ENCODE peak calls at places on chromosomes 5 and 9, in eight cellular contexts. One of them, this sample, is unnamed.

GRCh38 chr5:149486726-149487635 is 64.3 kb downstream of the CSNK1A1 start:
- DNase-seq in left ventricle myocardium inferior: no peak
- DNase-seq in body of pancreas: no peak
- DNase-seq in brain microvascular endothelial cell: peak; percentile 77
- DNase-seq in GM12878: no peak
- DNase-seq in HCT116: no peak
- DNase-seq in fibroblast of pulmonary artery: peak; percentile 72
- DNase-seq in gastrocnemius medialis: no peak
- DNase-seq in this sample: no peak

GRCh38 chr5:9421823-9422354 is 124.0 kb downstream of the SEMA5A start:
- DNase-seq in left ventricle myocardium inferior: no peak
- DNase-seq in body of pancreas: no peak
- DNase-seq in brain microvascular endothelial cell: no peak
- DNase-seq in GM12878: no peak
- DNase-seq in HCT116: no peak
- DNase-seq in fibroblast of pulmonary artery: no peak
- DNase-seq in gastrocnemius medialis: no peak
- DNase-seq in this sample: no peak

GRCh38 chr9:33111621-33112020 is 35.1 kb upstream of the SMU1 start:
- DNase-seq in left ventricle myocardium inferior: no peak
- DNase-seq in body of pancreas: no peak
- DNase-seq in brain microvascular endothelial cell: no peak
- DNase-seq in GM12878: no peak
- DNase-seq in HCT116: no peak
- DNase-seq in fibroblast of pulmonary artery: no peak
- DNase-seq in gastrocnemius medialis: no peak
- DNase-seq in this sample: no peak

GRCh38 chr5:151477106-151477505 is 29.7 kb downstream of the SLC36A1 start:
- DNase-seq in left ventricle myocardium inferior: no peak
- DNase-seq in body of pancreas: no peak
- DNase-seq in brain microvascular endothelial cell: peak; percentile 36
- DNase-seq in GM12878: no peak
- DNase-seq in HCT116: no peak
- DNase-seq in fibroblast of pulmonary artery: peak; percentile 29
- DNase-seq in gastrocnemius medialis: peak; percentile 18
- DNase-seq in this sample: no peak

GRCh38 chr5:68418230-68418629 is 202.7 kb downstream of the PIK3R1 start:
- DNase-seq in left ventricle myocardium inferior: no peak
- DNase-seq in body of pancreas: no peak
- DNase-seq in brain microvascular endothelial cell: no peak
- DNase-seq in GM12878: no peak
- DNase-seq in HCT116: no peak
- DNase-seq in fibroblast of pulmonary artery: peak; percentile 44
- DNase-seq in gastrocnemius medialis: no peak
- DNase-seq in this sample: no peak

GRCh38 chr5:10735569-10736255 is 25.3 kb downstream of the DAP start:
- DNase-seq in left ventricle myocardium inferior: no peak
- DNase-seq in body of pancreas: peak; percentile 53
- DNase-seq in brain microvascular endothelial cell: no peak
- DNase-seq in GM12878: no peak
- DNase-seq in HCT116: no peak
- DNase-seq in fibroblast of pulmonary artery: no peak
- DNase-seq in gastrocnemius medialis: no peak
- DNase-seq in this sample: no peak

GRCh38 chr5:60744682-60745081 is 44.7 kb upstream of the DEPDC1B start:
- DNase-seq in left ventricle myocardium inferior: no peak
- DNase-seq in body of pancreas: no peak
- DNase-seq in brain microvascular endothelial cell: no peak
- DNase-seq in GM12878: no peak
- DNase-seq in HCT116: no peak
- DNase-seq in fibroblast of pulmonary artery: no peak
- DNase-seq in gastrocnemius medialis: no peak
- DNase-seq in this sample: no peak

GRCh38 chr9:15499108-15499507 is 11.7 kb downstream of the PSIP1 start:
- DNase-seq in left ventricle myocardium inferior: no peak
- DNase-seq in body of pancreas: no peak
- DNase-seq in brain microvascular endothelial cell: no peak
- DNase-seq in GM12878: no peak
- DNase-seq in HCT116: no peak
- DNase-seq in fibroblast of pulmonary artery: no peak
- DNase-seq in gastrocnemius medialis: no peak
- DNase-seq in this sample: no peak

GRCh38 chr9:35464056-35465025 is 25.6 kb upstream of the RUSC2 start:
- DNase-seq in left ventricle myocardium inferior: no peak
- DNase-seq in body of pancreas: no peak
- DNase-seq in brain microvascular endothelial cell: no peak
- DNase-seq in GM12878: no peak
- DNase-seq in HCT116: no peak
- DNase-seq in fibroblast of pulmonary artery: peak; percentile 58
- DNase-seq in gastrocnemius medialis: no peak
- DNase-seq in this sample: no peak

GRCh38 chr9:121627432-121627831 is 24.0 kb upstream of the DAB2IP start:
- DNase-seq in left ventricle myocardium inferior: no peak
- DNase-seq in body of pancreas: no peak
- DNase-seq in brain microvascular endothelial cell: no peak
- DNase-seq in GM12878: no peak
- DNase-seq in HCT116: no peak
- DNase-seq in fibroblast of pulmonary artery: no peak
- DNase-seq in gastrocnemius medialis: no peak
- DNase-seq in this sample: no peak

GRCh38 chr9:121625590-121625989 is 25.8 kb upstream of the DAB2IP start:
- DNase-seq in left ventricle myocardium inferior: no peak
- DNase-seq in body of pancreas: no peak
- DNase-seq in brain microvascular endothelial cell: no peak
- DNase-seq in GM12878: no peak
- DNase-seq in HCT116: no peak
- DNase-seq in fibroblast of pulmonary artery: no peak
- DNase-seq in gastrocnemius medialis: no peak
- DNase-seq in this sample: no peak

GRCh38 chr9:121622842-121623203 is 28.6 kb upstream of the DAB2IP start:
- DNase-seq in left ventricle myocardium inferior: no peak
- DNase-seq in body of pancreas: no peak
- DNase-seq in brain microvascular endothelial cell: no peak
- DNase-seq in GM12878: no peak
- DNase-seq in HCT116: no peak
- DNase-seq in fibroblast of pulmonary artery: no peak
- DNase-seq in gastrocnemius medialis: no peak
- DNase-seq in this sample: no peak

GRCh38 chr9:121628401-121628800 is 23.0 kb upstream of the DAB2IP start:
- DNase-seq in left ventricle myocardium inferior: no peak
- DNase-seq in body of pancreas: no peak
- DNase-seq in brain microvascular endothelial cell: no peak
- DNase-seq in GM12878: no peak
- DNase-seq in HCT116: no peak
- DNase-seq in fibroblast of pulmonary artery: no peak
- DNase-seq in gastrocnemius medialis: no peak
- DNase-seq in this sample: no peak

GRCh38 chr9:121626012-121626411 is 25.4 kb upstream of the DAB2IP start:
- DNase-seq in left ventricle myocardium inferior: no peak
- DNase-seq in body of pancreas: no peak
- DNase-seq in brain microvascular endothelial cell: no peak
- DNase-seq in GM12878: no peak
- DNase-seq in HCT116: no peak
- DNase-seq in fibroblast of pulmonary artery: no peak
- DNase-seq in gastrocnemius medialis: no peak
- DNase-seq in this sample: no peak
- TF ChIP-seq CTCF in left ventricle myocardium inferior: no peak
- TF ChIP-seq CTCF in body of pancreas: no peak
- TF ChIP-seq CTCF in brain microvascular endothelial cell: no peak
- TF ChIP-seq CTCF in GM12878: no peak
- TF ChIP-seq CTCF in HCT116: no peak
- TF ChIP-seq CTCF in fibroblast of pulmonary artery: no peak
- TF ChIP-seq CTCF in gastrocnemius medialis: no peak
- TF ChIP-seq CTCF in this sample: no peak

GRCh38 chr5:14257995-14258403 is 114.9 kb downstream of the TRIO start:
- DNase-seq in left ventricle myocardium inferior: no peak
- DNase-seq in body of pancreas: no peak
- DNase-seq in brain microvascular endothelial cell: no peak
- DNase-seq in GM12878: peak; percentile 81
- DNase-seq in HCT116: no peak
- DNase-seq in fibroblast of pulmonary artery: no peak
- DNase-seq in gastrocnemius medialis: no peak
- DNase-seq in this sample: no peak

GRCh38 chr5:14260637-14261036 is 117.5 kb downstream of the TRIO start:
- DNase-seq in left ventricle myocardium inferior: no peak
- DNase-seq in body of pancreas: no peak
- DNase-seq in brain microvascular endothelial cell: no peak
- DNase-seq in GM12878: no peak
- DNase-seq in HCT116: no peak
- DNase-seq in fibroblast of pulmonary artery: no peak
- DNase-seq in gastrocnemius medialis: no peak
- DNase-seq in this sample: no peak

GRCh38 chr5:14261237-14261636 is 118.1 kb downstream of the TRIO start:
- DNase-seq in left ventricle myocardium inferior: no peak
- DNase-seq in body of pancreas: no peak
- DNase-seq in brain microvascular endothelial cell: no peak
- DNase-seq in GM12878: no peak
- DNase-seq in HCT116: no peak
- DNase-seq in fibroblast of pulmonary artery: no peak
- DNase-seq in gastrocnemius medialis: no peak
- DNase-seq in this sample: no peak

GRCh38 chr5:14256756-14257393 is 113.7 kb downstream of the TRIO start:
- DNase-seq in left ventricle myocardium inferior: no peak
- DNase-seq in body of pancreas: no peak
- DNase-seq in brain microvascular endothelial cell: no peak
- DNase-seq in GM12878: no peak
- DNase-seq in HCT116: no peak
- DNase-seq in fibroblast of pulmonary artery: no peak
- DNase-seq in gastrocnemius medialis: no peak
- DNase-seq in this sample: no peak

DNA sequence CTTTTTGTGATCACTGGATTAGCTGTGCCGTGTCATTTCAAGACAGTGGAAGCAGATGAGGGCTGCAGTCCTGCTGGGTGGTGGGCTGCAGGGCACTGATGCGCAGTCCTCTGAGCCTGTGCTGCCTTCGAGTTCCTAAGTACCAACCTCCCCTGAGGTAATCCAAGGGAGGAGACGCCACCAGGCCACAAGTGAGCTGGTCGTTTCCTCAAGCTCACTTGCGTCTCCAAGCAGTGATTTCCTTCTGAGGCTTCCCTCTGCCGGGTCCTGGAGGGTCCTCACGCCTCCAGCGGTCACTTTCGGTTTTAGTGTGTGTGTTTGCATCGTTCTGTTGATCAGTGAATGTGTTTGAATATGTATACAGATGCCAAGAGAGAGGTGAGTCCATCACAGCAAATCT is 115.7 kb downstream of the TRIO start:
- DNase-seq in left ventricle myocardium inferior: no peak
- DNase-seq in body of pancreas: no peak
- DNase-seq in brain microvascular endothelial cell: no peak
- DNase-seq in GM12878: no peak
- DNase-seq in HCT116: no peak
- DNase-seq in fibroblast of pulmonary artery: no peak
- DNase-seq in gastrocnemius medialis: no peak
- DNase-seq in this sample: no peak
- TF ChIP-seq CTCF in left ventricle myocardium inferior: no peak
- TF ChIP-seq CTCF in body of pancreas: no peak
- TF ChIP-seq CTCF in brain microvascular endothelial cell: peak; percentile 43
- TF ChIP-seq CTCF in GM12878: peak; percentile 24
- TF ChIP-seq CTCF in HCT116: no peak
- TF ChIP-seq CTCF in fibroblast of pulmonary artery: no peak
- TF ChIP-seq CTCF in gastrocnemius medialis: no peak
- TF ChIP-seq CTCF in this sample: no peak

GRCh38 chr5:73154607-73155006 is 18.4 kb upstream of the TMEM174 start:
- DNase-seq in left ventricle myocardium inferior: no peak
- DNase-seq in body of pancreas: no peak
- DNase-seq in brain microvascular endothelial cell: no peak
- DNase-seq in GM12878: no peak
- DNase-seq in HCT116: no peak
- DNase-seq in fibroblast of pulmonary artery: no peak
- DNase-seq in gastrocnemius medialis: no peak
- DNase-seq in this sample: no peak

GRCh38 chr5:73150872-73151271 is 22.1 kb upstream of the TMEM174 start:
- DNase-seq in left ventricle myocardium inferior: no peak
- DNase-seq in body of pancreas: no peak
- DNase-seq in brain microvascular endothelial cell: no peak
- DNase-seq in GM12878: no peak
- DNase-seq in HCT116: no peak
- DNase-seq in fibroblast of pulmonary artery: no peak
- DNase-seq in gastrocnemius medialis: no peak
- DNase-seq in this sample: no peak

GRCh38 chr5:73151733-73152410 is 21.1 kb upstream of the TMEM174 start:
- DNase-seq in left ventricle myocardium inferior: no peak
- DNase-seq in body of pancreas: no peak
- DNase-seq in brain microvascular endothelial cell: peak; percentile 16
- DNase-seq in GM12878: no peak
- DNase-seq in HCT116: no peak
- DNase-seq in fibroblast of pulmonary artery: no peak
- DNase-seq in gastrocnemius medialis: no peak
- DNase-seq in this sample: no peak

GRCh38 chr5:73153513-73153912 is 19.5 kb upstream of the TMEM174 start:
- DNase-seq in left ventricle myocardium inferior: no peak
- DNase-seq in body of pancreas: no peak
- DNase-seq in brain microvascular endothelial cell: no peak
- DNase-seq in GM12878: no peak
- DNase-seq in HCT116: no peak
- DNase-seq in fibroblast of pulmonary artery: no peak
- DNase-seq in gastrocnemius medialis: no peak
- DNase-seq in this sample: no peak

DNA sequence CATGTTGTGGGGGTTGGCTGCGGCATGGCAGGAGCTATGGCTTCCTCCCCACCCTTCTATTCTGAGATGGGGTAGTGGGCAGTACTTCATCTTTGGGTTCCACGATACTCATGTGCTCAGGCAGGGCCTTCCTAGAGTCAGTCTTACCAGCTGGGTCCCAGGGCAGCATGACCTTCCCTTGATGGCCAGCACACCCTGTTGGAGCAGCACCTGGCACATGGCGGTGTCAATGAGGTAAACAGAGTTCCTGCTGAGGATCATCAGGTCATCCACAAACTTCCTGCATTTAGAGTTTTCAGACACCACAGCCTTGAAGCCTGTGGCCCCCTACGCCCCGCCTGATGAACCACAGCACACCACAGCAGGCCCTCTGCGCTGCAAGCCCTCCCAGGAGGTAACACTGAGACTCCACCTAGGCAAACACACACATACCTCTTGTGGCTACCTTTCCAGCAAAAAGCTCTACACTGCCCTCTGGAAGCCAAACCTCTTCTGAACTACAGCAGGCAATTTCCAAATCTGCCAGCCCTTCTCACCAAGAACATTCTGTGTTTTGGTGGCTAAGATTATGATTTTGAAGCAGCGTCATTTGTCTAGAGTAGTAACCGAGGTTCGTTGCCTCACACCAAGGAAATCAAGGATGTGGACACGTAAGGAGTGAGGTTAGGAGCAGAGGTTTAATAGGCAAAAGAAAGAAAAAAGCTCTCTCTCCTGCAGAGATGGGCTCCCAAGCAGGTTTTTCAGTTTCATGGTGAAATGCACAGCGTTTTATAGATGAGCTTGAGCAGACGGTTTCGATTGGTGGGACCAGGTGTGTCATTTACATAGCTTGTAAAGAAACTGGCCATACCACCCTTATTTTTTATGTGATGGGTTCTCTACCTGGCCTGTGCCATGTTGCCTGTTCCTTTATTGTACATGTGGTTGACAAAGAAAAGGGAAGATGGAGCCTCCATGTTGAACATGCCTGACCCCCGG is 20.3 kb upstream of the TMEM174 start:
- DNase-seq in left ventricle myocardium inferior: no peak
- DNase-seq in body of pancreas: no peak
- DNase-seq in brain microvascular endothelial cell: no peak
- DNase-seq in GM12878: no peak
- DNase-seq in HCT116: peak; percentile 6
- DNase-seq in fibroblast of pulmonary artery: no peak
- DNase-seq in gastrocnemius medialis: no peak
- DNase-seq in this sample: no peak
- TF ChIP-seq CTCF in left ventricle myocardium inferior: no peak
- TF ChIP-seq CTCF in body of pancreas: no peak
- TF ChIP-seq CTCF in brain microvascular endothelial cell: peak; percentile 23
- TF ChIP-seq CTCF in GM12878: no peak
- TF ChIP-seq CTCF in HCT116: peak; percentile 33
- TF ChIP-seq CTCF in fibroblast of pulmonary artery: peak; percentile 12
- TF ChIP-seq CTCF in gastrocnemius medialis: no peak
- TF ChIP-seq CTCF in this sample: no peak

GRCh38 chr5:147189109-147189424 is 45.8 kb upstream of the STK32A start:
- DNase-seq in left ventricle myocardium inferior: no peak
- DNase-seq in body of pancreas: no peak
- DNase-seq in brain microvascular endothelial cell: no peak
- DNase-seq in GM12878: no peak
- DNase-seq in HCT116: no peak
- DNase-seq in fibroblast of pulmonary artery: no peak
- DNase-seq in gastrocnemius medialis: no peak
- DNase-seq in this sample: no peak
- TF ChIP-seq CTCF in left ventricle myocardium inferior: no peak
- TF ChIP-seq CTCF in body of pancreas: no peak
- TF ChIP-seq CTCF in brain microvascular endothelial cell: no peak
- TF ChIP-seq CTCF in GM12878: no peak
- TF ChIP-seq CTCF in HCT116: no peak
- TF ChIP-seq CTCF in fibroblast of pulmonary artery: no peak
- TF ChIP-seq CTCF in gastrocnemius medialis: no peak
- TF ChIP-seq CTCF in this sample: peak; percentile 32

This sample was measured in CD14-positive monocyte.